ENCODE peak calls at places on chromosomes 12 and 14, in six cellular contexts. G is HepG2, Y is GM12878, A is HCT116, P is SK-N-SH, H is K562. V is an unnamed sample.
A peak's percentile ranks its signal among the peaks of the same experiment; 100 is the strongest.

GRCh38 chr14:103023881-103024473 is 33.4 kb downstream of the CDC42BPB start:
- DNase-seq in G (no peak), Y (no peak), A (no peak), P (peak; percentile 61), H (no peak), V (no peak)

GRCh38 chr12:38159591-38160317 is 156.8 kb upstream of the ALG10B start:
- DNase-seq in G (no peak), Y (no peak), A (no peak), P (no peak), H (no peak), V (no peak)

GRCh38 chr14:65239143-65239672 is 136.9 kb upstream of the MAX start:
- DNase-seq in G (peak; percentile 61), Y (no peak), A (no peak), P (no peak), H (no peak), V (no peak)

GRCh38 chr12:94074970-94075695 is 73.2 kb upstream of the PLXNC1 start:
- DNase-seq in G (peak; percentile 60), Y (no peak), A (peak; percentile 34), P (peak; percentile 48), H (peak; percentile 23), V (no peak)

GRCh38 chr14:58732387-58732786 is 94.6 kb downstream of the DACT1 start:
- DNase-seq in G (no peak), Y (no peak), A (no peak), P (no peak), H (no peak), V (no peak)

GRCh38 chr12:110576504-110576903 is 6.6 kb downstream of the PPTC7 start:
- DNase-seq in G (no peak), Y (no peak), A (no peak), P (no peak), H (no peak), V (no peak)

GRCh38 chr12:15600223-15600935 is 188.8 kb downstream of the EPS8 start:
- DNase-seq in G (no peak), Y (no peak), A (no peak), P (no peak), H (no peak), V (no peak)

GRCh38 chr12:124500232-124501079 is 67.0 kb downstream of the NCOR2 start:
- DNase-seq in G (peak; percentile 37), Y (no peak), A (no peak), P (no peak), H (no peak), V (peak; percentile 75)

GRCh38 chr12:104863549-104863948 is 94.5 kb downstream of the SLC41A2 start:
- DNase-seq in G (no peak), Y (no peak), A (no peak), P (no peak), H (no peak), V (no peak)

GRCh38 chr14:102238766-102239165 is 66.2 kb downstream of the MOK start:
- DNase-seq in G (no peak), Y (no peak), A (no peak), P (no peak), H (no peak), V (no peak)

GRCh38 chr12:126437934-126438333 is 1372.7 kb downstream of the AACS start:
- DNase-seq in G (no peak), Y (no peak), A (no peak), P (no peak), H (no peak), V (no peak)

GRCh38 chr14:39740454-39740853 is 308.2 kb upstream of the FBXO33 start:
- DNase-seq in G (no peak), Y (no peak), A (no peak), P (no peak), H (no peak), V (no peak)

GRCh38 chr12:95037906-95038305 is 34.4 kb upstream of the NDUFA12 start:
- DNase-seq in G (no peak), Y (no peak), A (no peak), P (no peak), H (no peak), V (no peak)

GRCh38 chr12:131454418-131455217 is 256.3 kb upstream of the SFSWAP start:
- DNase-seq in G (peak; percentile 60), Y (no peak), A (peak; percentile 76), P (peak; percentile 90), H (peak; percentile 77), V (peak; percentile 72)

GRCh38 chr12:29232086-29232485 is 83.0 kb downstream of the FAR2 start:
- DNase-seq in G (no peak), Y (no peak), A (no peak), P (no peak), H (no peak), V (no peak)

GRCh38 chr12:112684742-112685141 is 106.8 kb upstream of the RPH3A start:
- DNase-seq in G (peak; percentile 7), Y (no peak), A (no peak), P (no peak), H (no peak), V (no peak)

GRCh38 chr12:6199531-6200265 is 502 bp upstream of the CD9 start:
- DNase-seq in G (no peak), Y (no peak), A (no peak), P (no peak), H (no peak), V (peak; percentile 79)

GRCh38 chr12:124568431-124569374 is 1.3 kb upstream of the NCOR2 start:
- DNase-seq in G (no peak), Y (peak; percentile 53), A (no peak), P (peak; percentile 78), H (peak; percentile 44), V (peak; percentile 65)

GRCh38 chr12:106584104-106585064 is 1.6 kb downstream of the RFX4 start:
- DNase-seq in G (no peak), Y (no peak), A (no peak), P (peak; percentile 48), H (no peak), V (peak; percentile 67)

GRCh38 chr12:108845696-108846095 is 11.7 kb downstream of the SSH1 start:
- DNase-seq in G (no peak), Y (no peak), A (no peak), P (no peak), H (no peak), V (no peak)

GRCh38 chr12:68884251-68884650 is 48.7 kb downstream of the CPM start:
- DNase-seq in G (no peak), Y (no peak), A (no peak), P (no peak), H (no peak), V (no peak)

GRCh38 chr12:57491393-57492280 is 3.8 kb downstream of the MARS1 start:
- DNase-seq in G (peak; percentile 44), Y (no peak), A (no peak), P (no peak), H (no peak), V (no peak)

GRCh38 chr12:6871052-6871957 is 1.8 kb downstream of the SPSB2 start:
- DNase-seq in G (no peak), Y (no peak), A (peak; percentile 56), P (no peak), H (peak; percentile 21), V (no peak)

GRCh38 chr12:120007272-120007671 is 18.2 kb downstream of the BICDL1 start:
- DNase-seq in G (no peak), Y (no peak), A (no peak), P (no peak), H (no peak), V (no peak)

GRCh38 chr12:49541911-49542505 is 3.2 kb downstream of the KCNH3 start:
- DNase-seq in G (no peak), Y (no peak), A (no peak), P (peak; percentile 27), H (no peak), V (no peak)

GRCh38 chr14:20613094-20614037 is 22.2 kb upstream of the RNASE12 start:
- DNase-seq in G (peak; percentile 99), Y (peak; percentile 98), A (peak; percentile 97), P (peak; percentile 66), H (peak; percentile 67), V (peak; percentile 91)

GRCh38 chr12:90111646-90112565 is 403.3 kb upstream of the ATP2B1 start:
- DNase-seq in G (no peak), Y (no peak), A (no peak), P (no peak), H (no peak), V (no peak)

GRCh38 chr14:103618999-103619398 is 10.0 kb upstream of the KLC1 start:
- DNase-seq in G (no peak), Y (no peak), A (no peak), P (no peak), H (no peak), V (no peak)

GRCh38 chr12:131825146-131825892 is 2.9 kb upstream of the MMP17 start:
- DNase-seq in G (no peak), Y (no peak), A (no peak), P (no peak), H (no peak), V (no peak)

DNA sequence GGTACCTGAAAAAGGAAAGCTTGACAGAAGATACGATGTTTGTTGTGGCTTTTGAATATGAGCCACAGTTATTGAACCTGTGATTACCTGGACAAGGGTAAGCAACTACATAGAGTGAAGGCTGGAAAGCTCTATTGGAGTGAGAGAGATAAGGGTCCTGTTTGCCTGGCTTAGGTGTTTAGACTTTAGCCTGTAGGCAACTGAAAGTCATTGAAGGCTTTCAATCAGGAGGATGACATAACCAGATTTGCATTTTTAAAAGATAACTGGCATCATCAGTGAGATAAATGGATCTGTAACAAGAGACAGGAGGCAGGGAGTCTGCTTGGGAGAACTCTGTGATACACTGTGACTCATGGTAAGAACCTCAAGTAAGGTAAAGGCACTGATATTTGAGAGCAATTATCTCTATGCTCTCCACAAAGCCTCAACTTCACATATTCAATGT is 128.9 kb upstream of the SOX5 start:
- DNase-seq in G (peak; percentile 96), Y (no peak), A (no peak), P (no peak), H (no peak), V (no peak)
- TF ChIP-seq SIN3A in G (no peak), Y (no peak), A (no peak), P (no peak), H (no peak), V (no peak)

GRCh38 chr14:96001866-96002510 is 37.2 kb upstream of the C14orf132 start:
- DNase-seq in G (no peak), Y (no peak), A (no peak), P (no peak), H (no peak), V (no peak)

GRCh38 chr14:96002511-96002884 is 36.7 kb upstream of the C14orf132 start:
- DNase-seq in G (no peak), Y (no peak), A (no peak), P (no peak), H (no peak), V (no peak)

GRCh38 chr14:95994593-95994928 is 44.6 kb upstream of the C14orf132 start:
- DNase-seq in G (no peak), Y (no peak), A (no peak), P (no peak), H (no peak), V (no peak)

GRCh38 chr14:95993768-95994592 is 45.2 kb upstream of the C14orf132 start:
- DNase-seq in G (peak; percentile 39), Y (peak; percentile 17), A (peak; percentile 43), P (peak; percentile 47), H (peak; percentile 47), V (peak; percentile 60)

GRCh38 chr14:95998656-95999055 is 40.5 kb upstream of the C14orf132 start:
- DNase-seq in G (no peak), Y (no peak), A (peak; percentile 16), P (peak; percentile 43), H (no peak), V (no peak)
- TF ChIP-seq SIN3A in G (no peak), Y (no peak), A (no peak), P (no peak), H (no peak), V (no peak)

GRCh38 chr12:13546231-13546630 is 349.7 kb downstream of the EMP1 start:
- DNase-seq in G (no peak), Y (no peak), A (no peak), P (no peak), H (no peak), V (no peak)
- TF ChIP-seq SIN3A in G (no peak), Y (no peak), A (no peak), P (no peak), H (no peak), V (no peak)

GRCh38 chr14:26896447-26896846 is 298.6 kb upstream of the NOVA1 start:
- DNase-seq in G (no peak), Y (no peak), A (no peak), P (no peak), H (no peak), V (no peak)
- TF ChIP-seq SIN3A in G (no peak), Y (no peak), A (no peak), P (no peak), H (no peak), V (no peak)